ENCODE peak calls at places on chromosomes 3 and 15, in seven cellular contexts. F is heart right ventricle, O is lower lobe of right lung, Q is A673, P is aorta, U is suprapubic skin, K is GM23248. M is an unnamed sample.

GRCh38 chr15:73389539-73389938 is 20.8 kb upstream of the HCN4 start:
- DNase-seq in F (no peak), O (no peak), Q (no peak), P (no peak), U (peak), K (no peak), M (no peak)

GRCh38 chr3:16484216-16484615 is 29.3 kb downstream of the RFTN1 start:
- DNase-seq in F (no peak), O (no peak), Q (no peak), P (no peak), U (no peak), K (peak), M (no peak)

GRCh38 chr15:84822774-84823579 is 5.8 kb downstream of the ALPK3 start:
- DNase-seq in F (peak), O (no peak), Q (no peak), P (no peak), U (no peak), K (no peak), M (no peak)

GRCh38 chr3:116512281-116512680 is 67.0 kb upstream of the LSAMP start:
- DNase-seq in F (no peak), O (no peak), Q (no peak), P (no peak), U (no peak), K (no peak), M (no peak)

GRCh38 chr3:183823963-183824362 is 1.4 kb downstream of the MAP6D1 start:
- DNase-seq in F (no peak), O (no peak), Q (no peak), P (no peak), U (no peak), K (no peak), M (no peak)

GRCh38 chr3:29176501-29176900 is 104.4 kb upstream of the RBMS3 start:
- DNase-seq in F (peak), O (no peak), Q (peak), P (no peak), U (no peak), K (no peak), M (no peak)

GRCh38 chr3:158739078-158739477 is 6.8 kb upstream of the RARRES1 start:
- DNase-seq in F (no peak), O (no peak), Q (no peak), P (no peak), U (no peak), K (no peak), M (no peak)

GRCh38 chr3:10772230-10773161 is 43.5 kb upstream of the SLC6A11 start:
- DNase-seq in F (no peak), O (no peak), Q (no peak), P (no peak), U (no peak), K (peak), M (no peak)

GRCh38 chr3:29922990-29923746 is 642.3 kb downstream of the RBMS3 start:
- DNase-seq in F (peak), O (no peak), Q (no peak), P (no peak), U (no peak), K (peak), M (no peak)

GRCh38 chr3:48709051-48709461 is 8.0 kb downstream of the IP6K2 start:
- DNase-seq in F (no peak), O (no peak), Q (no peak), P (no peak), U (no peak), K (peak), M (no peak)

GRCh38 chr3:105904251-105904650 is 35.4 kb upstream of the CBLB start:
- DNase-seq in F (no peak), O (no peak), Q (no peak), P (no peak), U (no peak), K (peak), M (no peak)

GRCh38 chr15:90219421-90220141 is 14.2 kb downstream of the CIB1 start:
- DNase-seq in F (no peak), O (peak), Q (peak), P (no peak), U (no peak), K (peak), M (peak)

GRCh38 chr15:74988007-74988800 is 7.2 kb upstream of the SCAMP5 start:
- DNase-seq in F (no peak), O (peak), Q (peak), P (peak), U (no peak), K (peak), M (no peak)

GRCh38 chr3:13706886-13707285 is 158.0 kb downstream of the FBLN2 start:
- DNase-seq in F (no peak), O (no peak), Q (no peak), P (peak), U (peak), K (no peak), M (no peak)

GRCh38 chr15:66292261-66293084 is 895 bp upstream of the DIS3L start:
- DNase-seq in F (no peak), O (no peak), Q (no peak), P (no peak), U (no peak), K (no peak), M (no peak)
- H3K27ac ChIP-seq in F (peak), O (peak), Q (no peak), P (no peak), U (peak), K (peak), M (peak)

DNA sequence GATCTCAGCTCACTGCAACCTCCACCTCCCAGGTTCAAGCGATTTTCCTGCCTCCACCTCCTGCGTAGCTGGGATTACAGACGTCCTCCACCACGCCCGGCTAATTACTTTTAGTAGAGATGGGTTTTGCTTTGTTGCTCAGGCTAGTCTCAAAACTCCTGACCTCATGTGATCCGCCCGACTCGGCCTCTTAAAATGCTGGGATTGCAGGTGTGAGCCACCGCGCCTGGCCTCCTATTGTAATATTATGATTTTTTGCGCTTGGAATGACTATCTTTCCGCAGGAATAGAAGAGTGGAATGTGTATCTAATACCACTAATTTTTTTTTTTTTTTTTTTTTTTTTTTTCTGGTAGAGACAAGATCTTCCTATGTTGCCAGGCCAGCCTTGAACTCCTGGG is 1.8 kb downstream of the ARL8B start:
- DNase-seq in F (no peak), O (no peak), Q (no peak), P (no peak), U (no peak), K (no peak), M (no peak)
- H3K27ac ChIP-seq in F (no peak), O (peak), Q (no peak), P (no peak), U (peak), K (peak), M (no peak)

GRCh38 chr3:113086506-113087461 is 96.0 kb downstream of the GTPBP8 start:
- DNase-seq in F (no peak), O (no peak), Q (no peak), P (no peak), U (no peak), K (no peak), M (no peak)
- H3K27ac ChIP-seq in F (no peak), O (no peak), Q (no peak), P (no peak), U (no peak), K (no peak), M (no peak)

GRCh38 chr3:64049136-64049535 is 25.8 kb upstream of the PSMD6 start:
- DNase-seq in F (no peak), O (no peak), Q (no peak), P (no peak), U (no peak), K (peak), M (no peak)
- H3K27ac ChIP-seq in F (no peak), O (no peak), Q (no peak), P (no peak), U (no peak), K (peak), M (no peak)

GRCh38 chr3:53809267-53809666 is 37.0 kb downstream of the CHDH start:
- DNase-seq in F (no peak), O (no peak), Q (no peak), P (no peak), U (no peak), K (no peak), M (no peak)

GRCh38 chr3:53805463-53806159 is 40.6 kb downstream of the CHDH start:
- DNase-seq in F (no peak), O (no peak), Q (no peak), P (no peak), U (no peak), K (no peak), M (no peak)

GRCh38 chr3:53808496-53808895 is 37.7 kb downstream of the CHDH start:
- DNase-seq in F (no peak), O (no peak), Q (no peak), P (no peak), U (no peak), K (no peak), M (no peak)

GRCh38 chr3:53806182-53807116 is 39.8 kb downstream of the CHDH start:
- DNase-seq in F (peak), O (no peak), Q (no peak), P (no peak), U (peak), K (peak), M (no peak)

GRCh38 chr3:53807117-53807521 is 39.1 kb downstream of the CHDH start:
- DNase-seq in F (no peak), O (no peak), Q (no peak), P (no peak), U (peak), K (no peak), M (no peak)
- H3K27ac ChIP-seq in F (peak), O (no peak), Q (no peak), P (no peak), U (no peak), K (no peak), M (no peak)

DNA sequence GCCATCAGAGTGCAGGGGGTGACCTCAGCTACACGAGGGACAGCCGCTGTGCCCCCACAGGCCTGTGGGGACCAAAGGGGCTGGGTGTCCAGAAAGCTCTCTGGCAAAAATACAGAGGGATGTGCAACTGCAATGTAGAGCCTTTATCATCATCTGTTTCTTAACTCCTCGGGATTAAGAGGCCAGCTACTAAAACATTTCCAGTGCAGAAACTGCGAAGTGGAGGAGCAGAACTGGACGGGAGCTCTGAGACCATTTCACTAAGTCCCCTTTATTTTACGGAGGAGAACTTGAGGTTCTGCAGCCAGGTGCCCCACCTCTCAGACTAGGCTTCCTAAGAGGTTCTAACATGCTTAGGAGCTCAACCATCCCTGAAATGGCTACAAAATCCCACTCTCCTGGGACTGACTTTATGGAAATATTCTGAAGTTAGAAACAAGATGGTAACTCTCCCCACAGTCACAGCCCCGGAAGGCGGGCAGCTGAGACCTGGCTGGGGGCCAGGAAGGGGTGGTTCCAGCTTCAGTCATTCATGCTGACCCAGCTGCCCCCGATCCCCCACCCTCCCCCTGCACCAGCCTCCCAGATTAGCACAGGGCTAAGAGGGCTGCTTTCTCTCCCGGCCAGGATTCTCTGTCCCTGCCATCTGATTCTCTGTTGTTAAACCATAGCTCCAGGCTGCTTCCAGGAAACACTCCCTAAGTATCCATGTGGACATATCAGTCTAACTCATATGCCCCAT is 40.3 kb downstream of the UMPS start:
- DNase-seq in F (peak), O (no peak), Q (peak), P (peak), U (no peak), K (no peak), M (peak)
- H3K27ac ChIP-seq in F (peak), O (no peak), Q (peak), P (no peak), U (peak), K (no peak), M (peak)

GRCh38 chr3:192273611-192274010 is 453.7 kb downstream of the FGF12 start:
- DNase-seq in F (no peak), O (no peak), Q (no peak), P (no peak), U (no peak), K (no peak), M (no peak)

GRCh38 chr3:192273001-192273400 is 454.3 kb downstream of the FGF12 start:
- DNase-seq in F (no peak), O (no peak), Q (no peak), P (no peak), U (no peak), K (no peak), M (no peak)

GRCh38 chr3:192281207-192281880 is 446.0 kb downstream of the FGF12 start:
- DNase-seq in F (no peak), O (no peak), Q (peak), P (no peak), U (no peak), K (no peak), M (no peak)

DNA sequence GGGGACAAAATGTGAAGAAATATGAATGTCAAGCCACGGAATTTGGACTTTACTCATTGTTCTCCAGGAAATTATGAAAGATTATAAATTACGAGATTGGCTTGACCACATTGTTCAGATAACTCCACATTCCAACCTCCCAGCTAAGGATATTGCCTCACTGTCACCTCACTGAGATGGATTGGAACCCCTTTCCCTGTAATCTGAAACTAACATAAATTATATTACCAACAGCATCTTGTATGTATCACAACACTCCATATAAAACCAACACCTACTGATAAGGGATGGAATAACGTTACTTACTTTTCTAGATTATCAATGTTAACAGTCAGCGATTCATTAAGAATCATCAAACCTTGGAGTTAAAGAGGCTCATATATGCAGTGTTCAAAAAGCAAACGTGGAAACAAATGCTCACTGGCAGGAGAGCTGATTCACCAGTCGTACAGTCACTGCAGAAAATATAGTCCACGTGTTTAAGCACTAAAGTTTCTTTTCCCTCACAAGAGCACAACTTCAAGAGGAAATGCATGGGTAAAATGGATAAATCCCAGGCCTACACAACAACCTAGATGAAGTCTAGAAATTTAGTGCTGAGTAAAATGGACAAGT is 451.5 kb downstream of the FGF12 start:
- DNase-seq in F (no peak), O (no peak), Q (no peak), P (no peak), U (no peak), K (no peak), M (no peak)
- H3K27ac ChIP-seq in F (no peak), O (no peak), Q (no peak), P (no peak), U (no peak), K (no peak), M (no peak)

M was measured in substantia nigra.